ENCODE peak calls at places on chromosomes 11 and 22, in four cellular contexts. U is ovary, C is ascending aorta, I is tibial artery. L is an unnamed sample.

GRCh38 chr22:31977141-31977781 is 32.9 kb downstream of the YWHAH start:
- DNase-seq in C (peak; percentile 77), I (peak; percentile 75), U (peak; percentile 31), L (peak; percentile 85)

GRCh38 chr11:115919341-115920086 is 415.3 kb upstream of the CADM1 start:
- DNase-seq in C (no peak), I (no peak), U (no peak), L (no peak)

GRCh38 chr11:64874841-64875240 is 3.6 kb downstream of the EHD1 start:
- DNase-seq in U (no peak), C (no peak), I (no peak), L (no peak)

GRCh38 chr22:22836635-22837034 is 51.0 kb upstream of the IGLL5 start:
- DNase-seq in U (no peak), C (no peak), I (no peak), L (no peak)

GRCh38 chr11:761526-762108 is 14.4 kb downstream of the TALDO1 start:
- DNase-seq in I (no peak), C (no peak), U (no peak), L (no peak)

GRCh38 chr11:109205312-109205711 is 216.7 kb upstream of the C11orf87 start:
- DNase-seq in C (no peak), U (no peak), I (no peak), L (no peak)

GRCh38 chr11:57567512-57568329 is at the start of gene UBE2L6:
- DNase-seq in I (peak; percentile 71), U (peak; percentile 82), C (peak; percentile 72), L (peak; percentile 92)

GRCh38 chr11:1395773-1396374 is 6.1 kb downstream of the BRSK2 start:
- DNase-seq in U (no peak), C (no peak), I (no peak), L (no peak)

GRCh38 chr22:27786253-27786898 is 15.2 kb downstream of the MN1 start:
- DNase-seq in I (peak; percentile 87), U (no peak), C (no peak), L (peak; percentile 21)

GRCh38 chr11:6646631-6647281 is 8.9 kb downstream of the DCHS1 start:
- DNase-seq in C (peak; percentile 68), I (no peak), U (no peak), L (no peak)

GRCh38 chr11:5380740-5381342 is 2.8 kb upstream of the OR51M1 start:
- DNase-seq in C (no peak), I (peak; percentile 67), U (no peak), L (no peak)

GRCh38 chr11:122159173-122159701 is 43.2 kb upstream of the BLID start:
- DNase-seq in C (no peak), U (peak; percentile 52), I (no peak), L (no peak)

GRCh38 chr22:32545801-32546200 is 71.2 kb downstream of the FBXO7 start:
- DNase-seq in C (no peak), U (no peak), I (peak; percentile 67), L (no peak)

GRCh38 chr11:123351375-123351774 is 78.7 kb upstream of the GRAMD1B start:
- DNase-seq in I (no peak), U (peak; percentile 25), C (no peak), L (no peak)

GRCh38 chr11:123474994-123475393 is 44.9 kb downstream of the GRAMD1B start:
- DNase-seq in U (no peak), C (no peak), I (no peak), L (no peak)

GRCh38 chr11:112297248-112297866 is 36.7 kb upstream of the PLET1 start:
- DNase-seq in I (no peak), C (no peak), U (no peak), L (no peak)

GRCh38 chr11:43852057-43852636 is 28.5 kb upstream of the ALKBH3 start:
- DNase-seq in C (no peak), U (no peak), I (no peak), L (no peak)

GRCh38 chr11:62931501-62932278 is 10.5 kb upstream of the CHRM1 start:
- DNase-seq in I (no peak), U (no peak), C (no peak), L (no peak)

GRCh38 chr11:65506770-65507485 is 8.1 kb downstream of the MALAT1 start:
- DNase-seq in U (peak; percentile 70), C (peak; percentile 78), I (peak; percentile 78), L (peak; percentile 67)

GRCh38 chr22:38446018-38446601 is 8.9 kb downstream of the KCNJ4 start:
- DNase-seq in U (no peak), C (no peak), I (no peak), L (no peak)

GRCh38 chr11:63745304-63746170 is 23.0 kb downstream of the ZFTA start:
- DNase-seq in I (no peak), C (no peak), U (no peak), L (no peak)

GRCh38 chr22:50276143-50276542 is 6.0 kb upstream of the MAPK11 start:
- DNase-seq in C (peak; percentile 74), U (peak; percentile 50), I (peak; percentile 84), L (peak; percentile 92)

GRCh38 chr11:68663482-68664010 is 20.8 kb upstream of the GAL start:
- DNase-seq in U (no peak), C (no peak), I (peak; percentile 55), L (peak; percentile 49)

GRCh38 chr11:119991669-119992068 is 146.2 kb downstream of the TRIM29 start:
- DNase-seq in U (no peak), C (no peak), I (no peak), L (peak; percentile 51)

GRCh38 chr11:46511352-46511751 is 82.5 kb downstream of the AMBRA1 start:
- DNase-seq in U (no peak), I (no peak), C (no peak), L (no peak)

GRCh38 chr11:26040339-26040738 is 291.6 kb upstream of the ANO3 start:
- DNase-seq in I (no peak), C (no peak), U (no peak), L (no peak)

GRCh38 chr11:111098091-111098490 is 147.4 kb upstream of the POU2AF2 start:
- DNase-seq in U (no peak), I (no peak), C (no peak), L (no peak)

GRCh38 chr11:104120493-104121200 is 43.3 kb downstream of the PDGFD start:
- DNase-seq in C (no peak), I (no peak), U (peak; percentile 20), L (no peak)

GRCh38 chr11:121929581-121929980 is 186.4 kb downstream of the BLID start:
- DNase-seq in U (peak; percentile 34), I (no peak), C (no peak), L (no peak)

GRCh38 chr11:123454060-123454651 is 24.1 kb downstream of the GRAMD1B start:
- DNase-seq in C (no peak), U (no peak), I (no peak), L (no peak)

GRCh38 chr11:14537134-14537599 is 17.0 kb upstream of the PSMA1 start:
- DNase-seq in I (no peak), C (no peak), U (no peak), L (no peak)

GRCh38 chr22:40642316-40642715 is 5.8 kb upstream of the MRTFA start:
- DNase-seq in I (no peak), U (no peak), C (no peak), L (peak; percentile 16)

GRCh38 chr22:18968011-18968749 is 32.1 kb upstream of the PRODH start:
- DNase-seq in C (no peak), U (no peak), I (no peak), L (peak; percentile 74)

GRCh38 chr11:8086571-8086970 is 5.6 kb downstream of the TUB start:
- DNase-seq in U (no peak), C (no peak), I (no peak), L (no peak)

GRCh38 chr11:8086001-8086479 is 5.0 kb downstream of the TUB start:
- DNase-seq in I (no peak), U (no peak), C (no peak), L (no peak)

GRCh38 chr11:8087185-8087584 is 6.2 kb downstream of the TUB start:
- DNase-seq in U (no peak), C (no peak), I (no peak), L (no peak)

GRCh38 chr11:8089791-8090510 is 8.9 kb downstream of the TUB start:
- DNase-seq in I (peak; percentile 63), C (peak; percentile 52), U (no peak), L (no peak)

DNA sequence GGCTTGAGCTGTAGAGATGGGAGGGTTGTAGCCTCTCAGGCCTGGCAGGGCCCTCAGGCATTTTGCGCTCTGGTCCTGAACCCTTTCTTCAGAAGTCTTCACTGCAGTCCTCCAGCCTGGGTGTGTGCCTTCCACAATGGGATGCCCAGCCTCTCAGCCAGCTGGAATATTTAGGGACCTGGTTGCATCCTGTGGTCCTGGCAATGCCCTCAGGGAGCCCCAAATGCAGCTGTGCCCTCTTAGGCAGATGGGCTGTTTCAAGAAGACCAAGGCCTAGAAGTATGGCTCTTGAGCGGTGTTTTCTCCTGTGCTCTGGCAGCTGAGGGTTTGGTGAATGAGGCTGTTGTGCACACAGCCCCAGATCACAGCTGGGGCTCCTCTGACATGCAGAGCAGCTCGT is 6.7 kb downstream of the TUB start:
- DNase-seq in U (no peak), I (peak; percentile 59), C (no peak), L (no peak)
- H3K27ac ChIP-seq in U (no peak overlapping the region), I (no peak overlapping the region), C (no peak overlapping the region), L (no peak overlapping the region)

GRCh38 chr11:31218847-31219246 is 150.7 kb downstream of the DCDC1 start:
- DNase-seq in U (no peak), C (no peak), I (no peak), L (no peak)

DNA sequence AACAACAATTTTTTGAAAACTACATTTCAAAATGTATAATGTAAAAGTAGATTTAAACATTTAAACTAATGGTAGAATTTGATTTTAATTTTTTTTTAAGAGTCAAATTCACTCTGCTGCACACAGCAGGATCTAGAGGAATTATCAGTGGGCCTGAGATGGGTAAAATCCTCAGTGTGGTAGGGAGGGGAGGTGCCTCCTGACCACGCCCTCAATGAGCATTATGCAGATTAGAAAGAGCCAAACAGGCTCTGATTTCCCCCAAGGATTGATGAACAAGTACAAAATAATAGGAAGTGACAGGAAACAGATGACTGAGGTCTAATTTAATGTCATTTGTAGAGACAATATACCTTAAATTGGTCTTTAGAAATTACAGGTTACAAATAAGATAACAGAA is 155.2 kb downstream of the DCDC1 start:
- DNase-seq in C (no peak), I (no peak), U (no peak), L (no peak)
- H3K27ac ChIP-seq in C (no peak overlapping the region), I (no peak overlapping the region), U (no peak overlapping the region), L (no peak overlapping the region)

DNA sequence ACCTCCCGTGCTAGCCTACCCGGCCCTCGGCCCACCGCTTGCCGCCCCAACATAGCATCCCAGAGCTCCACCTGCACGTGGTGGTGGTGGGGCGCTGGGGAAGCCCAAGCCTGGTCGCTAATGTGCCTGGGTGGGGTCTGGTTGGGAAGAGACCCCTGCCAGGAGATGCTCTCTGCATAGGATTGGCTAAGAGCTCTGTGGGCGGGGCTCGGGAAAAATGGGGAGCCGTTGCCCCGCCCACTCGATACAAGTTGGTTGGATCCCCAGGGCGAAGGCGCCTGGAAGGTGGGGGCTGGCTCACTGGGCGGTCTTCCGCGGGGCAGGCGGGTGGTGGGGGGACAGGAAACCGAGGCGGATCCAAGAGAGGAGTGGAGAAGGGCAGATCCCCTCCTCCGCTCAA is 7.6 kb downstream of the LRRC10B start:
- DNase-seq in I (no peak), C (no peak), U (no peak), L (no peak)
- H3K27ac ChIP-seq in I (peak overlapping the region; percentile 18), C (no peak overlapping the region), U (no peak overlapping the region), L (no peak overlapping the region)

GRCh38 chr22:36505998-36506635 is 723 bp downstream of the FOXRED2 start:
- DNase-seq in U (no peak), C (no peak), I (peak; percentile 75), L (no peak)
- H3K27ac ChIP-seq in U (no peak overlapping the region), C (peak overlapping the region; percentile 76), I (peak overlapping the region; percentile 74), L (no peak overlapping the region)

GRCh38 chr11:67421421-67422031 is 6.0 kb downstream of the CARNS1 start:
- DNase-seq in I (no peak), U (no peak), C (no peak), L (no peak)
- H3K27ac ChIP-seq in I (peak overlapping the region; percentile 93), U (no peak overlapping the region), C (peak overlapping the region; percentile 90), L (peak overlapping the region; percentile 79)